ENCODE peak calls at places on chromosomes 7 and 10, in five cellular contexts. One of them, this sample, is unnamed.

GRCh38 chr7:115289966-115290365 is 368.1 kb downstream of the MDFIC start:
- DNase-seq in IMR-90: peak
- DNase-seq in H1: no peak
- DNase-seq in mesenchymal stem cell: no peak
- DNase-seq in H9: no peak
- DNase-seq in this sample: no peak

GRCh38 chr10:43752682-43753081 is 104.0 kb upstream of the ZNF32 start:
- DNase-seq in IMR-90: no peak
- DNase-seq in H1: no peak
- DNase-seq in mesenchymal stem cell: no peak
- DNase-seq in H9: no peak
- DNase-seq in this sample: no peak

GRCh38 chr7:64853679-64854078 is 49.4 kb upstream of the ZNF273 start:
- DNase-seq in H9: no peak
- DNase-seq in IMR-90: no peak
- DNase-seq in H1: no peak
- DNase-seq in mesenchymal stem cell: no peak
- DNase-seq in this sample: no peak

GRCh38 chr10:48251525-48252353 is 22.8 kb downstream of the FRMPD2 start:
- DNase-seq in H9: no peak
- DNase-seq in mesenchymal stem cell: no peak
- DNase-seq in IMR-90: no peak
- DNase-seq in H1: peak
- DNase-seq in this sample: no peak

GRCh38 chr7:16918288-16918895 is 36.6 kb upstream of the AGR3 start:
- DNase-seq in H9: no peak
- DNase-seq in H1: no peak
- DNase-seq in mesenchymal stem cell: peak
- DNase-seq in IMR-90: peak
- DNase-seq in this sample: peak

GRCh38 chr7:27123021-27123476 is 7.5 kb downstream of the HOXA4 start:
- DNase-seq in H1: peak
- DNase-seq in H9: no peak
- DNase-seq in mesenchymal stem cell: peak
- DNase-seq in IMR-90: peak
- DNase-seq in this sample: no peak

GRCh38 chr10:127302343-127302742 is 106.0 kb upstream of the INSYN2A start:
- DNase-seq in H1: no peak
- DNase-seq in H9: no peak
- DNase-seq in mesenchymal stem cell: no peak
- DNase-seq in IMR-90: no peak
- DNase-seq in this sample: no peak

GRCh38 chr7:30914611-30915601 is 3.3 kb downstream of the AQP1 start:
- DNase-seq in H9: no peak
- DNase-seq in H1: no peak
- DNase-seq in mesenchymal stem cell: peak
- DNase-seq in IMR-90: peak
- DNase-seq in this sample: no peak

GRCh38 chr7:96236198-96237039 is 85.5 kb downstream of the SLC25A13 start:
- DNase-seq in H9: no peak
- DNase-seq in mesenchymal stem cell: peak
- DNase-seq in H1: no peak
- DNase-seq in IMR-90: peak
- DNase-seq in this sample: no peak

GRCh38 chr7:20744913-20745587 is 41.6 kb downstream of the SP8 start:
- DNase-seq in H9: no peak
- DNase-seq in H1: no peak
- DNase-seq in mesenchymal stem cell: no peak
- DNase-seq in IMR-90: no peak
- DNase-seq in this sample: no peak

GRCh38 chr10:90088008-90088322 is 386.6 kb downstream of the KIF20B start:
- DNase-seq in H1: no peak
- DNase-seq in mesenchymal stem cell: no peak
- DNase-seq in H9: no peak
- DNase-seq in IMR-90: no peak
- DNase-seq in this sample: no peak

GRCh38 chr10:93376372-93377296 is 105.5 kb downstream of the MYOF start:
- DNase-seq in mesenchymal stem cell: peak
- DNase-seq in IMR-90: peak
- DNase-seq in H9: peak
- DNase-seq in H1: no peak
- DNase-seq in this sample: peak

GRCh38 chr10:341081-341740 is 206.0 kb downstream of the ZMYND11 start:
- DNase-seq in mesenchymal stem cell: no peak
- DNase-seq in IMR-90: no peak
- DNase-seq in H1: no peak
- DNase-seq in H9: no peak
- DNase-seq in this sample: no peak

GRCh38 chr7:148356303-148356702 is 234.3 kb upstream of the C7orf33 start:
- DNase-seq in H9: no peak
- DNase-seq in mesenchymal stem cell: no peak
- DNase-seq in IMR-90: no peak
- DNase-seq in H1: peak
- DNase-seq in this sample: no peak

GRCh38 chr10:123157210-123157609 is 3.0 kb downstream of the BUB3 start:
- DNase-seq in H9: no peak
- DNase-seq in mesenchymal stem cell: peak
- DNase-seq in H1: no peak
- DNase-seq in IMR-90: peak
- DNase-seq in this sample: no peak

GRCh38 chr10:123156091-123156490 is 1.9 kb downstream of the BUB3 start:
- DNase-seq in H1: no peak
- DNase-seq in IMR-90: peak
- DNase-seq in mesenchymal stem cell: no peak
- DNase-seq in H9: no peak
- DNase-seq in this sample: no peak

GRCh38 chr10:123154092-123154942 is at the start of gene BUB3:
- DNase-seq in H1: peak
- DNase-seq in IMR-90: peak
- DNase-seq in mesenchymal stem cell: peak
- DNase-seq in H9: peak
- DNase-seq in this sample: peak

GRCh38 chr10:123153486-123154091 is 613 bp upstream of the BUB3 start:
- DNase-seq in H9: no peak
- DNase-seq in H1: no peak
- DNase-seq in IMR-90: no peak
- DNase-seq in mesenchymal stem cell: no peak
- DNase-seq in this sample: no peak

DNA sequence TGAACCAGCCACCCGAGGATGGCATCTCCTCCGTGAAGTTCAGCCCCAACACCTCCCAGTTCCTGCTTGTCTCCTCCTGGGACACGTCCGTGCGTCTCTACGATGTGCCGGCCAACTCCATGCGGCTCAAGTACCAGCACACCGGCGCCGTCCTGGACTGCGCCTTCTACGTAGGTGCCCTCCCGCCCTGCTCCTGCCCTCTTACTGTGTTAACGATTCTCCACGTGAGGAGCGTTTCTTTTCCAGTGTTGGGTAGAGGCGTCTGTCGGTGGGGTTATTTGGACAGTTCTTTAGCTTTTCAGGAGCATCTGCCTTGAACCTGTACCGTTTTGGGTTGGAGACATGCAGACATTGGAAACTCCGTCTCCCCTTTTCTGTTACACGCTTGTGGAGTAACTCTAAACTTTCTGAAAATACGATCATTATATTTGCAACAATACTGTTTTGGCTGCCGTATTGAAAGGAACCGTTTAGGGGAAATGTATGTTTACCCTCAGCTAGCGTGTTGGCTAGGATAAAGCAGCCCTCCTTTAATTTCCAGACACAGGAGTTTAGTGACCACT is 822 bp downstream of the BUB3 start:
- DNase-seq in mesenchymal stem cell: peak
- DNase-seq in H9: peak
- DNase-seq in H1: no peak
- DNase-seq in IMR-90: peak
- DNase-seq in this sample: no peak
- H3K18ac ChIP-seq in mesenchymal stem cell: no peak
- H3K18ac ChIP-seq in H9: no peak
- H3K18ac ChIP-seq in H1: no peak
- H3K18ac ChIP-seq in IMR-90: no peak
- H3K18ac ChIP-seq in this sample: peak

DNA sequence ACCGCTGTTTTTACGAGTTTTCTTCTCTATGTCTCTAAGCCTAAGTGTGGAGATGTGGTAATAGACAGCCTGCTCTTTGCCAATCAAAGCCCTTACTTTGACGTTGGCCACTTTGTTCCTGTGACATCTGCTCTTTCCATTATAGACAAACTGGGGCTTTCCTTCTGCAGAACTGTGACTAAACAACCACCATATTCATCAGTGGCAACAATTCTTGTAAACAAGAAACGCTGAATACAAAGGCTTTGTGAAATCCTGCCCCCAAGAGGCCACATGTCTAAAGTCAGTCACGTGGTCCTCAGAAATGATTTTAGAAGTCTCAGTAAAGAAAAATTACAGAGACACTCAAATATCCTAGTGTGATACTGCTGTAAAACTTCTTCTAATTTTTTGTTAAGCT is 59.6 kb upstream of the CAPZA2 start:
- DNase-seq in H1: no peak
- DNase-seq in H9: no peak
- DNase-seq in IMR-90: peak
- DNase-seq in mesenchymal stem cell: peak
- DNase-seq in this sample: peak
- H2BK15ac ChIP-seq in H1: no peak
- H2BK15ac ChIP-seq in H9: no peak
- H2BK15ac ChIP-seq in IMR-90: peak
- H2BK15ac ChIP-seq in mesenchymal stem cell: no peak
- H2BK15ac ChIP-seq in this sample: no peak

GRCh38 chr10:86260564-86260963 is 106.0 kb downstream of the GRID1 start:
- DNase-seq in H1: peak
- DNase-seq in H9: peak
- DNase-seq in IMR-90: no peak
- DNase-seq in mesenchymal stem cell: no peak
- DNase-seq in this sample: no peak

GRCh38 chr10:86263209-86263608 is 103.4 kb downstream of the GRID1 start:
- DNase-seq in mesenchymal stem cell: no peak
- DNase-seq in IMR-90: no peak
- DNase-seq in H9: peak
- DNase-seq in H1: peak
- DNase-seq in this sample: no peak

GRCh38 chr10:86262671-86263165 is 103.9 kb downstream of the GRID1 start:
- DNase-seq in mesenchymal stem cell: no peak
- DNase-seq in IMR-90: no peak
- DNase-seq in H1: peak
- DNase-seq in H9: peak
- DNase-seq in this sample: no peak

GRCh38 chr10:86261470-86261869 is 105.1 kb downstream of the GRID1 start:
- DNase-seq in IMR-90: no peak
- DNase-seq in H9: peak
- DNase-seq in mesenchymal stem cell: no peak
- DNase-seq in H1: no peak
- DNase-seq in this sample: no peak

DNA sequence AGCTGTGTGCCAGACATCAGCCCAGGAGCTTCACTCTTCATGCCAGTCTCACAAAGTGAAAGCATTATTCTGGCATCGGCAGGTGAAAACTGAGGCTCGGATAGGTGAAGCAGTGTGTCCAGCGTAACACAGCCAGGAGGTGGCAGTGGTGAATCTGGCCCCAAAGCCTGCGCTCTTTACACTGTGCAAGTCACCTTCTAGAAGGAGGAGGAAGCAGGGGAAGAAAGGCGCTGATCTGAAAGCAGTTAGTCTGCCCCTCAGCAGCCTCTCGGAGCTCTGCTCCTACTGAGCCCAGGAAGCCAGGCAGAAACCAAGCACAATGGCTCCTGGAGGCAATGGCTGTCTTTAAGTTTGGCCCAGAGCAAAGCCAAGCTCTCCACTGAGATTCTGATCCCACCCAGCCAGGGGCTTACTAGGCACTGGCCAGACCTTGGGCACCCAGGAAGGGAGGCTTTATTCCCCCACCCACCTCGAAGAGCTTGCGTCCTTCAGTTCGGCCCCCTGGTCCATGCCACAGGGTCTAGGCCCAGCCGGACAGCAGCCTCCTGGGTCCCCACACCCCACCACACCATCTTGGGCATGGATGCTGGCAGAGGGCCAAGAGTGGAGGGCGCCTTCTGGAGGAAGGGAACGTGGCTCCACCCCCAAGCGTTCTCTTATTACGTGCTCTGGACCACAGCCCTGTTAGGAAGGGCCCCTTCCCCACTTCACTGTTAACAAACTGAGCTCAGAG is 104.5 kb downstream of the GRID1 start:
- DNase-seq in H9: peak
- DNase-seq in mesenchymal stem cell: no peak
- DNase-seq in IMR-90: no peak
- DNase-seq in H1: peak
- DNase-seq in this sample: no peak
- H2AFZ ChIP-seq in H9: no peak
- H2AFZ ChIP-seq in mesenchymal stem cell: no peak
- H2AFZ ChIP-seq in IMR-90: no peak
- H2AFZ ChIP-seq in H1: peak
- H2AFZ ChIP-seq in this sample: no peak

GRCh38 chr10:21308018-21308417 is 217.5 kb downstream of the SKIDA1 start:
- DNase-seq in mesenchymal stem cell: no peak
- DNase-seq in H9: no peak
- DNase-seq in H1: no peak
- DNase-seq in IMR-90: no peak
- DNase-seq in this sample: no peak
- H3K18ac ChIP-seq in mesenchymal stem cell: no peak
- H3K18ac ChIP-seq in H9: no peak
- H3K18ac ChIP-seq in H1: no peak
- H3K18ac ChIP-seq in IMR-90: no peak
- H3K18ac ChIP-seq in this sample: no peak

DNA sequence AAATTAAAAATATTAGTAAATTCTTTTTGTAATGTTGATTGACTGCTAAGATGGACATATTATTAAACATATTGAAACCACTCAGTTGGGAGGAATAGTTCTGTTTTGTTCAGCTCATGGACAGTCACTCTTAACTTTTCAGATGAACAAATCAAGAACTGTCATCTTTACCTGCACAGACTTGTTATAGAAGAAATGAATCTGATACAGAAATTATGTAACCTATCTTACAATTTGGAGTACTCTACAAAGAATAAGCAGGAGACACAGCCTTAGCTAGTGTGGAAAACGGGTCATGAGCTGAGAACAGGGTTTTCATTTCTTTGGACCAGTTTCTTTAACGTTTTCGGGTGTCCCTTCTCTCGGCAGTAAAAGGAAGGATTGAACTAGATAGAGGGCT is 1.2 kb upstream of the ANLN start:
- DNase-seq in IMR-90: no peak
- DNase-seq in H9: no peak
- DNase-seq in mesenchymal stem cell: no peak
- DNase-seq in H1: no peak
- DNase-seq in this sample: no peak
- H2BK15ac ChIP-seq in IMR-90: no peak
- H2BK15ac ChIP-seq in H9: no peak
- H2BK15ac ChIP-seq in mesenchymal stem cell: no peak
- H2BK15ac ChIP-seq in H1: no peak
- H2BK15ac ChIP-seq in this sample: no peak